ENCODE peak calls at places on chromosomes 13 and 19, in ten cellular contexts. One of them, this sample, is unnamed.
A peak's percentile ranks its signal among the peaks of the same experiment; 100 is the strongest.

GRCh38 chr13:104949840-104950805 is 1585.3 kb downstream of the EFNB2 start:
- DNase-seq in left ventricle myocardium inferior: no peak
- DNase-seq in fibroblast of mammary gland: peak; percentile 48
- DNase-seq in retinal pigment epithelial cell: no peak
- DNase-seq in choroid plexus epithelial cell: peak; percentile 37
- DNase-seq in gastrocnemius medialis: no peak
- DNase-seq in ovary: no peak
- DNase-seq in lower leg skin: no peak
- DNase-seq in psoas muscle: no peak
- DNase-seq in heart right ventricle: no peak
- DNase-seq in this sample: peak; percentile 79

GRCh38 chr13:101835920-101836319 is 383.4 kb downstream of the ITGBL1 start:
- DNase-seq in left ventricle myocardium inferior: no peak
- DNase-seq in fibroblast of mammary gland: no peak
- DNase-seq in retinal pigment epithelial cell: no peak
- DNase-seq in choroid plexus epithelial cell: no peak
- DNase-seq in gastrocnemius medialis: no peak
- DNase-seq in ovary: no peak
- DNase-seq in lower leg skin: no peak
- DNase-seq in psoas muscle: no peak
- DNase-seq in heart right ventricle: no peak
- DNase-seq in this sample: no peak

GRCh38 chr19:9309974-9310446 is 372 bp upstream of the ZNF699 start:
- DNase-seq in left ventricle myocardium inferior: peak; percentile 92
- DNase-seq in fibroblast of mammary gland: peak; percentile 89
- DNase-seq in retinal pigment epithelial cell: no peak
- DNase-seq in choroid plexus epithelial cell: peak; percentile 93
- DNase-seq in gastrocnemius medialis: peak; percentile 63
- DNase-seq in ovary: peak; percentile 95
- DNase-seq in lower leg skin: peak; percentile 85
- DNase-seq in psoas muscle: peak; percentile 88
- DNase-seq in heart right ventricle: peak; percentile 90
- DNase-seq in this sample: no peak

GRCh38 chr19:53884256-53884655 is 2.3 kb downstream of the PRKCG start:
- DNase-seq in left ventricle myocardium inferior: no peak
- DNase-seq in fibroblast of mammary gland: no peak
- DNase-seq in retinal pigment epithelial cell: no peak
- DNase-seq in choroid plexus epithelial cell: no peak
- DNase-seq in gastrocnemius medialis: no peak
- DNase-seq in ovary: no peak
- DNase-seq in lower leg skin: no peak
- DNase-seq in psoas muscle: no peak
- DNase-seq in heart right ventricle: no peak
- DNase-seq in this sample: no peak

GRCh38 chr19:56273563-56274117 is 1.1 kb downstream of the EDDM13 start:
- DNase-seq in left ventricle myocardium inferior: no peak
- DNase-seq in fibroblast of mammary gland: peak; percentile 53
- DNase-seq in retinal pigment epithelial cell: no peak
- DNase-seq in choroid plexus epithelial cell: peak; percentile 20
- DNase-seq in gastrocnemius medialis: no peak
- DNase-seq in ovary: no peak
- DNase-seq in lower leg skin: no peak
- DNase-seq in psoas muscle: no peak
- DNase-seq in heart right ventricle: no peak
- DNase-seq in this sample: peak; percentile 8

GRCh38 chr13:40664100-40665060 is 2.1 kb downstream of the FOXO1 start:
- DNase-seq in left ventricle myocardium inferior: peak; percentile 87
- DNase-seq in fibroblast of mammary gland: no peak
- DNase-seq in retinal pigment epithelial cell: no peak
- DNase-seq in choroid plexus epithelial cell: peak; percentile 61
- DNase-seq in gastrocnemius medialis: peak; percentile 77
- DNase-seq in ovary: peak; percentile 64
- DNase-seq in lower leg skin: peak; percentile 64
- DNase-seq in psoas muscle: peak; percentile 88
- DNase-seq in heart right ventricle: peak; percentile 87
- DNase-seq in this sample: peak; percentile 42

GRCh38 chr19:18612772-18613588 is at the start of gene TMEM59L:
- DNase-seq in left ventricle myocardium inferior: no peak
- DNase-seq in fibroblast of mammary gland: no peak
- DNase-seq in retinal pigment epithelial cell: no peak
- DNase-seq in choroid plexus epithelial cell: no peak
- DNase-seq in gastrocnemius medialis: no peak
- DNase-seq in ovary: peak; percentile 56
- DNase-seq in lower leg skin: no peak
- DNase-seq in psoas muscle: no peak
- DNase-seq in heart right ventricle: no peak
- DNase-seq in this sample: no peak

GRCh38 chr13:76000131-76000530 is 364.0 kb downstream of the LMO7 start:
- DNase-seq in left ventricle myocardium inferior: no peak
- DNase-seq in fibroblast of mammary gland: no peak
- DNase-seq in retinal pigment epithelial cell: no peak
- DNase-seq in choroid plexus epithelial cell: no peak
- DNase-seq in gastrocnemius medialis: no peak
- DNase-seq in ovary: no peak
- DNase-seq in lower leg skin: no peak
- DNase-seq in psoas muscle: no peak
- DNase-seq in heart right ventricle: no peak
- DNase-seq in this sample: no peak

GRCh38 chr19:36152886-36153525 is 759 bp upstream of the COX7A1 start:
- DNase-seq in left ventricle myocardium inferior: no peak
- DNase-seq in fibroblast of mammary gland: no peak
- DNase-seq in retinal pigment epithelial cell: no peak
- DNase-seq in choroid plexus epithelial cell: no peak
- DNase-seq in gastrocnemius medialis: no peak
- DNase-seq in ovary: no peak
- DNase-seq in lower leg skin: no peak
- DNase-seq in psoas muscle: no peak
- DNase-seq in heart right ventricle: no peak
- DNase-seq in this sample: no peak

GRCh38 chr13:113904411-113904810 is 40.5 kb upstream of the GAS6 start:
- DNase-seq in left ventricle myocardium inferior: peak; percentile 64
- DNase-seq in fibroblast of mammary gland: peak; percentile 47
- DNase-seq in retinal pigment epithelial cell: no peak
- DNase-seq in choroid plexus epithelial cell: peak; percentile 48
- DNase-seq in gastrocnemius medialis: no peak
- DNase-seq in ovary: no peak
- DNase-seq in lower leg skin: peak; percentile 16
- DNase-seq in psoas muscle: peak; percentile 53
- DNase-seq in heart right ventricle: peak; percentile 68
- DNase-seq in this sample: no peak

GRCh38 chr19:3342246-3342645 is 24.1 kb upstream of the NFIC start:
- DNase-seq in left ventricle myocardium inferior: no peak
- DNase-seq in fibroblast of mammary gland: no peak
- DNase-seq in retinal pigment epithelial cell: no peak
- DNase-seq in choroid plexus epithelial cell: no peak
- DNase-seq in gastrocnemius medialis: no peak
- DNase-seq in ovary: no peak
- DNase-seq in lower leg skin: no peak
- DNase-seq in psoas muscle: no peak
- DNase-seq in heart right ventricle: no peak
- DNase-seq in this sample: no peak

GRCh38 chr19:7182489-7182888 is 111.7 kb downstream of the INSR start:
- DNase-seq in left ventricle myocardium inferior: no peak
- DNase-seq in fibroblast of mammary gland: no peak
- DNase-seq in retinal pigment epithelial cell: no peak
- DNase-seq in choroid plexus epithelial cell: no peak
- DNase-seq in gastrocnemius medialis: no peak
- DNase-seq in ovary: no peak
- DNase-seq in lower leg skin: no peak
- DNase-seq in psoas muscle: no peak
- DNase-seq in heart right ventricle: no peak
- DNase-seq in this sample: no peak
- H3K4me3 ChIP-seq in left ventricle myocardium inferior: peak overlapping the region; percentile 13
- H3K4me3 ChIP-seq in fibroblast of mammary gland: no peak overlapping the region
- H3K4me3 ChIP-seq in retinal pigment epithelial cell: no peak overlapping the region
- H3K4me3 ChIP-seq in choroid plexus epithelial cell: no peak overlapping the region
- H3K4me3 ChIP-seq in gastrocnemius medialis: peak overlapping the region; percentile 4
- H3K4me3 ChIP-seq in ovary: no peak overlapping the region
- H3K4me3 ChIP-seq in lower leg skin: no peak overlapping the region
- H3K4me3 ChIP-seq in psoas muscle: no peak overlapping the region
- H3K4me3 ChIP-seq in heart right ventricle: no peak overlapping the region
- H3K4me3 ChIP-seq in this sample: no peak overlapping the region

GRCh38 chr19:47229674-47230121 is 1.3 kb downstream of the BBC3 start:
- DNase-seq in left ventricle myocardium inferior: no peak
- DNase-seq in fibroblast of mammary gland: peak; percentile 30
- DNase-seq in retinal pigment epithelial cell: no peak
- DNase-seq in choroid plexus epithelial cell: peak; percentile 49
- DNase-seq in gastrocnemius medialis: no peak
- DNase-seq in ovary: no peak
- DNase-seq in lower leg skin: no peak
- DNase-seq in psoas muscle: no peak
- DNase-seq in heart right ventricle: no peak
- DNase-seq in this sample: peak; percentile 31

GRCh38 chr19:47230921-47231214 is at the start of gene BBC3:
- DNase-seq in left ventricle myocardium inferior: no peak
- DNase-seq in fibroblast of mammary gland: no peak
- DNase-seq in retinal pigment epithelial cell: no peak
- DNase-seq in choroid plexus epithelial cell: no peak
- DNase-seq in gastrocnemius medialis: no peak
- DNase-seq in ovary: no peak
- DNase-seq in lower leg skin: no peak
- DNase-seq in psoas muscle: no peak
- DNase-seq in heart right ventricle: no peak
- DNase-seq in this sample: no peak

GRCh38 chr19:47228937-47229673 is 1.9 kb downstream of the BBC3 start:
- DNase-seq in left ventricle myocardium inferior: no peak
- DNase-seq in fibroblast of mammary gland: peak; percentile 41
- DNase-seq in retinal pigment epithelial cell: no peak
- DNase-seq in choroid plexus epithelial cell: peak; percentile 58
- DNase-seq in gastrocnemius medialis: peak; percentile 57
- DNase-seq in ovary: no peak
- DNase-seq in lower leg skin: no peak
- DNase-seq in psoas muscle: no peak
- DNase-seq in heart right ventricle: no peak
- DNase-seq in this sample: peak; percentile 36

GRCh38 chr19:47231215-47232054 is 436 bp upstream of the BBC3 start:
- DNase-seq in left ventricle myocardium inferior: peak; percentile 91
- DNase-seq in fibroblast of mammary gland: peak; percentile 76
- DNase-seq in retinal pigment epithelial cell: no peak
- DNase-seq in choroid plexus epithelial cell: peak; percentile 91
- DNase-seq in gastrocnemius medialis: peak; percentile 70
- DNase-seq in ovary: peak; percentile 93
- DNase-seq in lower leg skin: peak; percentile 74
- DNase-seq in psoas muscle: peak; percentile 90
- DNase-seq in heart right ventricle: peak; percentile 92
- DNase-seq in this sample: peak; percentile 92

GRCh38 chr19:47230122-47230920 is 678 bp downstream of the BBC3 start:
- DNase-seq in left ventricle myocardium inferior: peak; percentile 77
- DNase-seq in fibroblast of mammary gland: peak; percentile 29
- DNase-seq in retinal pigment epithelial cell: no peak
- DNase-seq in choroid plexus epithelial cell: peak; percentile 51
- DNase-seq in gastrocnemius medialis: peak; percentile 47
- DNase-seq in ovary: peak; percentile 84
- DNase-seq in lower leg skin: peak; percentile 54
- DNase-seq in psoas muscle: peak; percentile 77
- DNase-seq in heart right ventricle: peak; percentile 78
- DNase-seq in this sample: peak; percentile 36
- TF ChIP-seq CTCF in left ventricle myocardium inferior: peak; percentile 90
- TF ChIP-seq CTCF in fibroblast of mammary gland: peak; percentile 43
- TF ChIP-seq CTCF in retinal pigment epithelial cell: peak; percentile 65
- TF ChIP-seq CTCF in choroid plexus epithelial cell: peak; percentile 58
- TF ChIP-seq CTCF in gastrocnemius medialis: peak; percentile 100
- TF ChIP-seq CTCF in ovary: peak; percentile 67
- TF ChIP-seq CTCF in lower leg skin: no peak
- TF ChIP-seq CTCF in psoas muscle: peak; percentile 94
- TF ChIP-seq CTCF in heart right ventricle: peak; percentile 85
- TF ChIP-seq CTCF in this sample: peak; percentile 70

GRCh38 chr13:33015275-33015674 is 948 bp upstream of the KL start:
- DNase-seq in left ventricle myocardium inferior: no peak
- DNase-seq in fibroblast of mammary gland: no peak
- DNase-seq in retinal pigment epithelial cell: no peak
- DNase-seq in choroid plexus epithelial cell: no peak
- DNase-seq in gastrocnemius medialis: peak; percentile 5
- DNase-seq in ovary: no peak
- DNase-seq in lower leg skin: peak; percentile 17
- DNase-seq in psoas muscle: no peak
- DNase-seq in heart right ventricle: no peak
- DNase-seq in this sample: no peak
- H3K4me3 ChIP-seq in left ventricle myocardium inferior: peak overlapping the region; percentile 76
- H3K4me3 ChIP-seq in fibroblast of mammary gland: no peak overlapping the region
- H3K4me3 ChIP-seq in retinal pigment epithelial cell: no peak overlapping the region
- H3K4me3 ChIP-seq in choroid plexus epithelial cell: no peak overlapping the region
- H3K4me3 ChIP-seq in gastrocnemius medialis: peak overlapping the region; percentile 56
- H3K4me3 ChIP-seq in ovary: no peak overlapping the region
- H3K4me3 ChIP-seq in lower leg skin: no peak overlapping the region
- H3K4me3 ChIP-seq in psoas muscle: peak overlapping the region; percentile 66
- H3K4me3 ChIP-seq in heart right ventricle: peak overlapping the region; percentile 55
- H3K4me3 ChIP-seq in this sample: no peak overlapping the region

DNA sequence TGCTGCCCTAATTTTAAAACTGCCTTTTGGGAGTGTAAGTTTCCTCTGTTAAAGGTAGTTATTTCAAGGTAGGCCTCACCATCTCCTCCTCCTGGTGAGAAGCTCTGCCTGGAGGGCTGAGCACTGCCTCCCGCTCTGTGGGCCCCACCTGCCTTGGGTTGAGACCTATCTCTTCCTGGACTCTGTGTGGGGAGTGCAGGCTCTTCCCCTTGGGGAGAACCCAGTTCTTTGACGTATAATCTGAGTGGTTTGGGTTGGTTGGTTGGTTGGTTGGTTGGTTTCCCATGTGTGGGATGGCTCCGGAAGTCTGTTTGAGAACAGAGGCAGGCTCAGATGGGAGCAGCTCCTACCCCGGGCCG is 39.1 kb downstream of the ACTN4 start:
- DNase-seq in left ventricle myocardium inferior: no peak
- DNase-seq in fibroblast of mammary gland: no peak
- DNase-seq in retinal pigment epithelial cell: no peak
- DNase-seq in choroid plexus epithelial cell: no peak
- DNase-seq in gastrocnemius medialis: no peak
- DNase-seq in ovary: no peak
- DNase-seq in lower leg skin: no peak
- DNase-seq in psoas muscle: no peak
- DNase-seq in heart right ventricle: no peak
- DNase-seq in this sample: no peak
- TF ChIP-seq CTCF in left ventricle myocardium inferior: no peak
- TF ChIP-seq CTCF in fibroblast of mammary gland: no peak
- TF ChIP-seq CTCF in retinal pigment epithelial cell: peak; percentile 7
- TF ChIP-seq CTCF in choroid plexus epithelial cell: no peak
- TF ChIP-seq CTCF in gastrocnemius medialis: no peak
- TF ChIP-seq CTCF in ovary: no peak
- TF ChIP-seq CTCF in lower leg skin: no peak
- TF ChIP-seq CTCF in psoas muscle: no peak
- TF ChIP-seq CTCF in heart right ventricle: no peak
- TF ChIP-seq CTCF in this sample: no peak

GRCh38 chr19:52191374-52191773 is 1.5 kb downstream of the PPP2R1A start:
- DNase-seq in left ventricle myocardium inferior: no peak
- DNase-seq in fibroblast of mammary gland: no peak
- DNase-seq in retinal pigment epithelial cell: no peak
- DNase-seq in choroid plexus epithelial cell: no peak
- DNase-seq in gastrocnemius medialis: no peak
- DNase-seq in ovary: no peak
- DNase-seq in lower leg skin: no peak
- DNase-seq in psoas muscle: no peak
- DNase-seq in heart right ventricle: no peak
- DNase-seq in this sample: no peak
- H3K4me3 ChIP-seq in left ventricle myocardium inferior: peak overlapping the region; percentile 91
- H3K4me3 ChIP-seq in fibroblast of mammary gland: peak overlapping the region; percentile 86
- H3K4me3 ChIP-seq in retinal pigment epithelial cell: peak overlapping the region; percentile 93
- H3K4me3 ChIP-seq in choroid plexus epithelial cell: peak overlapping the region; percentile 98
- H3K4me3 ChIP-seq in gastrocnemius medialis: peak overlapping the region; percentile 78
- H3K4me3 ChIP-seq in ovary: peak overlapping the region; percentile 57
- H3K4me3 ChIP-seq in lower leg skin: no peak overlapping the region
- H3K4me3 ChIP-seq in psoas muscle: peak overlapping the region; percentile 97
- H3K4me3 ChIP-seq in heart right ventricle: peak overlapping the region; percentile 73
- H3K4me3 ChIP-seq in this sample: peak overlapping the region; percentile 81